ENCODE peak calls at places on chromosomes 7 and 10, in nine cellular contexts. T, K, X, Y, D, Z, Q, W and G are unnamed samples.

GRCh38 chr7:12951397-12951801 is 264.0 kb downstream of the ARL4A start:
- DNase-seq in T (no peak), K (no peak), X (peak; percentile 81), Y (peak; percentile 89), D (peak; percentile 13), Z (no peak), Q (no peak), W (no peak), G (no peak)

GRCh38 chr7:68313806-68314205 is 1284.5 kb upstream of the AUTS2 start:
- DNase-seq in T (no peak), K (no peak), X (no peak), Y (no peak), D (no peak), Z (no peak), Q (no peak), W (no peak), G (no peak)

GRCh38 chr7:127650842-127651555 is 995 bp upstream of the SND1 start:
- DNase-seq in T (no peak), K (no peak), X (no peak), Y (peak; percentile 39), D (no peak), Z (no peak), Q (no peak), W (no peak), G (peak; percentile 25)

GRCh38 chr7:108193593-108194498 is 63.7 kb upstream of the LAMB4 start:
- DNase-seq in T (no peak), K (no peak), X (no peak), Y (no peak), D (no peak), Z (no peak), Q (no peak), W (no peak), G (no peak)

GRCh38 chr10:17273403-17273802 is 45.4 kb downstream of the VIM start:
- DNase-seq in T (no peak), K (no peak), X (peak; percentile 81), Y (peak; percentile 80), D (no peak), Z (no peak), Q (no peak), W (no peak), G (no peak)

GRCh38 chr7:44220732-44221131 is 20.0 kb downstream of the YKT6 start:
- DNase-seq in T (no peak), K (peak; percentile 6), X (no peak), Y (no peak), D (no peak), Z (no peak), Q (no peak), W (peak; percentile 47), G (no peak)

GRCh38 chr7:82183633-82184032 is 259.9 kb downstream of the CACNA2D1 start:
- DNase-seq in T (no peak), K (no peak), X (peak; percentile 16), Y (peak; percentile 87), D (no peak), Z (no peak), Q (no peak), W (no peak), G (no peak)

GRCh38 chr10:47009215-47009838 is 98.1 kb downstream of the PTPN20 start:
- DNase-seq in T (no peak), K (no peak), X (no peak), Y (no peak), D (no peak), Z (no peak), Q (no peak), W (no peak), G (no peak)

GRCh38 chr7:47093835-47094234 is 488.1 kb downstream of the TNS3 start:
- DNase-seq in T (no peak), K (no peak), X (no peak), Y (no peak), D (no peak), Z (no peak), Q (no peak), W (no peak), G (no peak)

GRCh38 chr10:110544958-110545537 is 22.4 kb upstream of the SMC3 start:
- DNase-seq in T (no peak), K (no peak), X (no peak), Y (peak; percentile 54), D (no peak), Z (no peak), Q (no peak), W (no peak), G (no peak)

GRCh38 chr10:27445070-27445469 is 59.0 kb upstream of the RAB18 start:
- DNase-seq in T (no peak), K (no peak), X (no peak), Y (no peak), D (no peak), Z (no peak), Q (no peak), W (no peak), G (no peak)

GRCh38 chr7:133978502-133979295 is 148.4 kb upstream of the LRGUK start:
- DNase-seq in T (no peak), K (peak; percentile 66), X (no peak), Y (no peak), D (no peak), Z (no peak), Q (no peak), W (no peak), G (no peak)

GRCh38 chr10:30985552-30985951 is 46.1 kb downstream of the ZNF438 start:
- DNase-seq in T (no peak), K (no peak), X (no peak), Y (peak; percentile 62), D (no peak), Z (no peak), Q (no peak), W (no peak), G (no peak)

GRCh38 chr10:35398355-35398754 is 62.0 kb downstream of the CCNY start:
- DNase-seq in T (no peak), K (no peak), X (no peak), Y (peak; percentile 57), D (no peak), Z (no peak), Q (no peak), W (no peak), G (no peak)

GRCh38 chr7:108249458-108249857 is 119.3 kb upstream of the LAMB4 start:
- DNase-seq in T (no peak), K (no peak), X (no peak), Y (no peak), D (no peak), Z (no peak), Q (no peak), W (no peak), G (no peak)

GRCh38 chr10:72162978-72163377 is 52.8 kb upstream of the ANAPC16 start:
- DNase-seq in T (no peak), K (no peak), X (no peak), Y (peak; percentile 74), D (no peak), Z (no peak), Q (peak; percentile 50), W (no peak), G (peak; percentile 28)

GRCh38 chr7:70571403-70571911 is 560.5 kb upstream of the GALNT17 start:
- DNase-seq in T (no peak), K (no peak), X (peak; percentile 53), Y (peak; percentile 36), D (peak; percentile 24), Z (no peak), Q (no peak), W (no peak), G (no peak)

GRCh38 chr7:91156326-91156725 is 107.9 kb upstream of the FZD1 start:
- DNase-seq in T (no peak), K (no peak), X (no peak), Y (no peak), D (no peak), Z (no peak), Q (no peak), W (no peak), G (no peak)

GRCh38 chr7:138075350-138075749 is 909 bp upstream of the AKR1D1 start:
- DNase-seq in T (no peak), K (no peak), X (no peak), Y (no peak), D (no peak), Z (no peak), Q (no peak), W (no peak), G (no peak)

GRCh38 chr7:7808156-7808555 is 89.7 kb upstream of the RPA3 start:
- DNase-seq in T (no peak), K (no peak), X (no peak), Y (peak; percentile 87), D (peak; percentile 41), Z (no peak), Q (no peak), W (no peak), G (no peak)

GRCh38 chr7:135710417-135711138 is 17.4 kb downstream of the SLC13A4 start:
- DNase-seq in T (no peak), K (no peak), X (no peak), Y (no peak), D (no peak), Z (no peak), Q (peak; percentile 9), W (no peak), G (peak; percentile 77)
- TF ChIP-seq CTCF in T (peak; percentile 54), K (peak; percentile 73), X (peak; percentile 78), Y (no peak), D (peak; percentile 48), Z (no peak), Q (peak; percentile 73), W (peak; percentile 44), G (peak; percentile 22)

DNA sequence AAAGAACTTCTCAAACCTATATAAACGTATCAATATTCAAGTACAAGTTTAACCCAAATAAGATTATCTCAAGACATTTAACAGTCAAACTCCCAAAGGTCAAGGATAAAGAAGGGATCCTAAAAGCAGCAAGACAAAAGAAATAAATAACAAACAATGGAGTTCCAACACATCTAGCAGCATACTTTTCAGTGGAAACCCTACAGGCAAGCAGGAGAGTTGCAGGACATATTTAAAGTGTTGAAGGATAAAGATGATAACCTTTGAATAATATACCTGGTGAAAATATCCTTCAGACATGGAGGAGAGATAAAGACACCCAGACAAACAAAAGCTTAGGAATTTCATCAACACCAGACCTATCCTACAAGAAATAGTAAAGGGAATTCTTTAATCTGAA is 82.8 kb downstream of the TES start:
- DNase-seq in T (no peak), K (no peak), X (no peak), Y (no peak), D (no peak), Z (no peak), Q (no peak), W (no peak), G (no peak)
- TF ChIP-seq CTCF in T (no peak), K (no peak), X (peak; percentile 17), Y (no peak), D (peak; percentile 16), Z (no peak), Q (no peak), W (no peak), G (no peak)

DNA sequence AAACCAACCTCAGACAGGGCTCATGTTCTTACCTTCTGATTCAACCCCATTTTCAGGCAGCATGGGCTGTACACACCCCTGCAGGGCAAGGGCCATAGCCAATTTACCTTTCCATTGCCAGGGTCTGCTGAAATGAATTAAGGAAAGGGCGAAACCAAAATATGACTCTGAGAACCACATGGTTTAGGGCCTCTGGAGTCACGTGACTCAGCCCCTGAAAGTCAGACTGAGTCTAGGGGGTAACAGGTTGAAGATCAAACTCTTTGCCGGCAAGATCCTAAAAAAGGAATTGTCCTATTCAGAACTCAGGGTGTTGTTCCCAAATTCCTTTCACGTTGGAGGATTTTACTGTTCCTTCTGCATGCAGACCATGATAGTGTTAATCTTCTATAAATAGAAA is 118.9 kb downstream of the RAB11FIP2 start:
- DNase-seq in T (no peak), K (no peak), X (no peak), Y (no peak), D (no peak), Z (no peak), Q (no peak), W (no peak), G (no peak)
- TF ChIP-seq CTCF in T (no peak), K (no peak), X (no peak), Y (no peak), D (no peak), Z (no peak), Q (no peak), W (no peak), G (no peak)

GRCh38 chr7:29243777-29244655 is 49.4 kb downstream of the CHN2 start:
- DNase-seq in T (no peak), K (peak; percentile 28), X (no peak), Y (no peak), D (no peak), Z (peak; percentile 47), Q (peak; percentile 89), W (no peak), G (no peak)
- TF ChIP-seq CTCF in T (no peak), K (peak; percentile 57), X (peak; percentile 14), Y (no peak), D (no peak), Z (no peak), Q (peak; percentile 52), W (peak; percentile 15), G (no peak)